ENCODE peak calls at places on chromosomes 7 and 10, in six cellular contexts. S, X, O, V, W and G are unnamed samples.

GRCh38 chr7:110877086-110877485 is 213.8 kb upstream of the LRRN3 start:
- DNase-seq in S (no peak), X (no peak), O (no peak), V (no peak), W (no peak), G (no peak)

GRCh38 chr10:103395754-103396066 is 565 bp downstream of the ATP5MK start:
- DNase-seq in S (no peak), X (no peak), O (peak; percentile 15), V (no peak), W (no peak), G (no peak)

GRCh38 chr7:138008588-138009349 is 6.9 kb upstream of the CREB3L2 start:
- DNase-seq in S (no peak), X (no peak), O (peak; percentile 53), V (no peak), W (peak; percentile 60), G (no peak)

GRCh38 chr10:74593470-74593869 is 232.9 kb upstream of the KAT6B start:
- DNase-seq in S (no peak), X (no peak), O (peak; percentile 63), V (no peak), W (no peak), G (no peak)

GRCh38 chr7:43756368-43757072 is 2.0 kb upstream of the BLVRA start:
- DNase-seq in S (no peak), X (no peak), O (peak; percentile 59), V (no peak), W (no peak), G (no peak)

GRCh38 chr7:15123901-15124300 is 221.3 kb upstream of the DGKB start:
- DNase-seq in S (no peak), X (no peak), O (peak; percentile 75), V (no peak), W (no peak), G (no peak)

GRCh38 chr7:26919906-26920530 is 55.6 kb upstream of the SKAP2 start:
- DNase-seq in S (no peak), X (no peak), O (peak; percentile 65), V (no peak), W (no peak), G (no peak)

GRCh38 chr7:30802812-30803211 is 31.6 kb downstream of the MINDY4 start:
- DNase-seq in S (no peak), X (no peak), O (no peak), V (no peak), W (no peak), G (no peak)

GRCh38 chr7:117186218-117186617 is 136.6 kb downstream of the WNT2 start:
- DNase-seq in S (no peak), X (no peak), O (no peak), V (no peak), W (no peak), G (no peak)

GRCh38 chr7:604884-605531 is 85.4 kb upstream of the PDGFA start:
- DNase-seq in S (no peak), X (no peak), O (no peak), V (no peak), W (peak; percentile 41), G (no peak)

GRCh38 chr10:122505885-122506284 is 44.5 kb downstream of the HTRA1 start:
- DNase-seq in S (no peak), X (no peak), O (no peak), V (no peak), W (no peak), G (no peak)

GRCh38 chr10:62852961-62853702 is 37.0 kb upstream of the EGR2 start:
- DNase-seq in S (no peak), X (no peak), O (no peak), V (no peak), W (peak; percentile 52), G (no peak)

GRCh38 chr7:99843808-99844207 is 16.0 kb downstream of the CYP3A43 start:
- DNase-seq in S (no peak), X (no peak), O (no peak), V (no peak), W (no peak), G (no peak)

GRCh38 chr10:38043516-38043915 is 33.0 kb downstream of the ZNF33A start:
- DNase-seq in S (no peak), X (no peak), O (no peak), V (no peak), W (no peak), G (no peak)

GRCh38 chr10:38038107-38038931 is 27.8 kb downstream of the ZNF33A start:
- DNase-seq in S (no peak), X (no peak), O (no peak), V (no peak), W (no peak), G (no peak)

DNA sequence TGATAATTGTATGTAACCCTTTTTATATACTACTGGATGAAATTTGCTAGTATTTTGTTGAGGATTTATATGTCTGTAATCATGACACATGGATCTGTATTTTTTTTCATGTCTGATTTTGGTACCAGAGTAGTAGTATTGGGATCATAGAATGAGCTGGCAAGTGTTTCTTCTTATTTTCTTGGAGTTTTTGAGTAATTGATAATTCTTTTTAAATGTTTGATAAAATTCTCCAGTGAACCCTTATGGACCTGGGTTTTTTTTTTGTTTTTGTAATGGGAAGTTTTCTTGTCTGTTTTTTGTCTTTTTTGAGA is 28.4 kb downstream of the ZNF33A start:
- DNase-seq in S (no peak), X (no peak), O (no peak), V (no peak), W (no peak), G (no peak)
- TF ChIP-seq CTCF in S (no peak), X (no peak), O (no peak), V (no peak), W (no peak), G (no peak)

GRCh38 chr7:50554923-50555322 is 10.3 kb downstream of the DDC start:
- DNase-seq in S (no peak), X (no peak), O (no peak), V (no peak), W (no peak), G (no peak)

GRCh38 chr7:50555594-50556140 is 9.5 kb downstream of the DDC start:
- DNase-seq in S (no peak), X (no peak), O (no peak), V (no peak), W (no peak), G (no peak)

GRCh38 chr7:50553973-50554372 is 11.2 kb downstream of the DDC start:
- DNase-seq in S (no peak), X (no peak), O (no peak), V (no peak), W (no peak), G (no peak)

GRCh38 chr7:50552921-50553320 is 12.3 kb downstream of the DDC start:
- DNase-seq in S (no peak), X (no peak), O (peak; percentile 17), V (peak; percentile 31), W (peak; percentile 46), G (no peak)

GRCh38 chr7:50554431-50554830 is 10.8 kb downstream of the DDC start:
- DNase-seq in S (no peak), X (no peak), O (no peak), V (no peak), W (no peak), G (no peak)
- H3K4me1 ChIP-seq in S (peaks cover 15% of the 10 kb centered on the region), X (no peaks in the 10 kb centered on the region), O (no peaks in the 10 kb centered on the region), V (peaks cover 14% of the 10 kb centered on the region), W (peaks cover 43% of the 10 kb centered on the region), G (no peaks in the 10 kb centered on the region)

DNA sequence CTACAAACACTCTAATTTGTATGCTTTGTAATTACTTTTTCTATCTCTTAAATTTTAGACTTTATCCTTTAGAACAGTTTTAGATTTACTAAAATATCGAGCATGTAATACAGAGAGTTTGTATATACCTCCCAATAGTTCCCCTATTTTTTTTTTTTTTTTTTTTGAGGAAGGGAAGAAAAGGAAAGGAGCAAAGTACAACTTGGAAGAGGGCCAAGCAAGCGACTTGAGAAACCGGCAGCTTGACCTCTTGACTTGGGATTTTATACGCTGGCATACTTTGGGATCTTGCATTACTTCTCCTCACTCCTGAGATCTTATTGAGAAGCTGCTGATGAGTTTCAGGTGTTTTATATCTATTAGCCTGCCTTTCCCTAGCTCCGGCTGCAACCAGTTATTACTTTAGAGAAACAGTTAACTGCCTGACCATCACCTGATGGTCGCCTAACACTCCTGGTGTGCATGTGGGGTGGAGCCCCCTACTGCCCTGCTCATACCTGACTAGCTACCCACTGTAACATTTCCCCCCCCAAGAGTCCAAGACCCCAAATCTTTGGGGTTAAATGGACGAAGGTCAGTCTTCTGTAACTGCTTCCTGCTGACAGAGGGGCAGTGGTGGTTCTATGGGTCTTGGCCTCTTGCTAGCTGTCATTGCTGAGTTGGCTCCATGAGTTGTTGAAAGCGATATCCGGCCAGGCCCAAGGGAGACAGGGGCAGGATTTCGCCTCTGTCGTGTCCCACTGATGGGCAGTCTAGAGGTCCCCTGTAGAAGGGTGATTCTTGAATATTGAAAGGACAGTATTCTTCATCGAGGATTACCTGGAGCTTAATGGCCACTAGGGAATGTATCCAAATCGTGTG is 28.5 kb downstream of the MKLN1 start:
- DNase-seq in S (no peak), X (no peak), O (no peak), V (no peak), W (no peak), G (no peak)
- H3K4me3 ChIP-seq in S (no peak overlapping the region), X (no peak overlapping the region), O (no peak overlapping the region), V (no peak overlapping the region), W (no peak overlapping the region), G (no peak overlapping the region)

GRCh38 chr7:97798036-97799019 is 66.4 kb downstream of the TAC1 start:
- DNase-seq in S (no peak), X (no peak), O (no peak), V (no peak), W (peak; percentile 49), G (no peak)

GRCh38 chr7:97801108-97801507 is 69.2 kb downstream of the TAC1 start:
- DNase-seq in S (no peak), X (no peak), O (no peak), V (no peak), W (no peak), G (no peak)
- TF ChIP-seq CTCF in S (no peak), X (no peak), O (no peak), V (no peak), W (no peak), G (no peak)

DNA sequence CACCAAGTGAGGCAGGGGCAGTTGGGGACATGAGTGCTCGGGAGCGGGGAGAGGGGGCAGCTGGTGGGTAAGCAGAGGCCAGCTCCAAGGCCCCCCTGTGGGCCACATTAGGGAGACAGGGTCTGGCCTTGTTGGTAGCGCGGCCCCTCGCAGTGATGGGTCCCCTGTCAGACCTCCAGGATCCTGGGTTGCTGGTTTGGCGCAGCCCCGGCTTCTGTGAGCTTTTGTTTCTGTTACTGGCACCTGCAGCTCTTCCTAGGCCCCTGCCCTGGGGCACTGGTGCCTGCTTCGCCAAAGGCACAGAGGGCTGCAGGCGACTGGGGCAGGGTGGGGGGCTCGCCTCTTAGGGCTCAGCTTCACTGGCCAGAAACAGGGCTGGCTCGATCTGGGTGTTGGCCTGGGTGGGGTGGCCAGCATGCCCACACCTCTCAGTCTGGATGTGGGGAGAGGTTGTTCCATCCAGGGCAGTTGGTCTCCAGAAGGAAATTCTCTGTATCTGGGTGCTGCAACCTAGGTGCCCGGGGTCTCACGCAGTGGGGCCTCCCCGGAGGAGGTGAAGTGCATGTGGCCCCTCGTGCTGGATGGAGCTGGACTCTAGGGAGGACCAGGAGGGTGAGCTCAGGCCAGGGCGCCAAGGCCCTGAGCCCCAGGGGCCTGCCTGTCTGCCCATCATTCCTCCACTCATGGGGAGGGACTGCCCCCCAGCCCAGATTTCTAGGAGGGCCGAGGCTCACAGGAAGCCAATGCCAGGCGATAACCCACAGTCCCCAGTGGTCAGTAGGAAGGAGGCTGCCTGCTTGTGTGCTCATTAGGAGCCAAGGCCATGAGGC is 138.6 kb downstream of the LHPP start:
- DNase-seq in S (no peak), X (peak; percentile 7), O (no peak), V (no peak), W (no peak), G (no peak)
- H3K4me1 ChIP-seq in S (peaks cover 20% of the 10 kb centered on the region), X (no peaks in the 10 kb centered on the region), O (no peaks in the 10 kb centered on the region), V (no peaks in the 10 kb centered on the region), W (peaks cover 5% of the 10 kb centered on the region), G (no peaks in the 10 kb centered on the region)